ENCODE peak calls at places on chromosomes 1 and 21, in six cellular contexts. One of them, this sample, is unnamed.

GRCh38 chr21:29737188-29737587 is 202.6 kb downstream of the GRIK1 start:
- DNase-seq in colonic mucosa: no peak
- DNase-seq in effector memory CD4-positive, alpha-beta T cell: no peak
- DNase-seq in left ventricle myocardium inferior: no peak
- DNase-seq in upper lobe of right lung: no peak
- DNase-seq in mucosa of descending colon: no peak
- DNase-seq in this sample: no peak

GRCh38 chr1:18529714-18530113 is 49.0 kb downstream of the KLHDC7A start:
- DNase-seq in colonic mucosa: no peak
- DNase-seq in effector memory CD4-positive, alpha-beta T cell: no peak
- DNase-seq in left ventricle myocardium inferior: no peak
- DNase-seq in mucosa of descending colon: no peak
- DNase-seq in upper lobe of right lung: peak; percentile 18
- DNase-seq in this sample: no peak

GRCh38 chr21:38533887-38534286 is 35.6 kb upstream of the ERG start:
- DNase-seq in effector memory CD4-positive, alpha-beta T cell: no peak
- DNase-seq in upper lobe of right lung: no peak
- DNase-seq in mucosa of descending colon: no peak
- DNase-seq in left ventricle myocardium inferior: no peak
- DNase-seq in colonic mucosa: no peak
- DNase-seq in this sample: no peak

GRCh38 chr1:213335084-213335483 is 284.0 kb downstream of the RPS6KC1 start:
- DNase-seq in colonic mucosa: no peak
- DNase-seq in mucosa of descending colon: no peak
- DNase-seq in left ventricle myocardium inferior: no peak
- DNase-seq in upper lobe of right lung: no peak
- DNase-seq in effector memory CD4-positive, alpha-beta T cell: no peak
- DNase-seq in this sample: no peak

GRCh38 chr1:17768651-17769241 is 13.6 kb downstream of the ACTL8 start:
- DNase-seq in upper lobe of right lung: no peak
- DNase-seq in colonic mucosa: peak; percentile 32
- DNase-seq in effector memory CD4-positive, alpha-beta T cell: no peak
- DNase-seq in mucosa of descending colon: peak; percentile 66
- DNase-seq in left ventricle myocardium inferior: peak; percentile 21
- DNase-seq in this sample: no peak

GRCh38 chr1:156489935-156490293 is 10.7 kb downstream of the MEF2D start:
- DNase-seq in left ventricle myocardium inferior: no peak
- DNase-seq in mucosa of descending colon: no peak
- DNase-seq in upper lobe of right lung: no peak
- DNase-seq in effector memory CD4-positive, alpha-beta T cell: no peak
- DNase-seq in colonic mucosa: no peak
- DNase-seq in this sample: no peak

GRCh38 chr1:38803647-38804046 is 55.9 kb downstream of the RRAGC start:
- DNase-seq in colonic mucosa: no peak
- DNase-seq in effector memory CD4-positive, alpha-beta T cell: no peak
- DNase-seq in left ventricle myocardium inferior: no peak
- DNase-seq in mucosa of descending colon: no peak
- DNase-seq in upper lobe of right lung: no peak
- DNase-seq in this sample: no peak

GRCh38 chr21:35046880-35047229 is 2.2 kb downstream of the RUNX1 start:
- DNase-seq in colonic mucosa: no peak
- DNase-seq in mucosa of descending colon: no peak
- DNase-seq in left ventricle myocardium inferior: no peak
- DNase-seq in effector memory CD4-positive, alpha-beta T cell: no peak
- DNase-seq in upper lobe of right lung: no peak
- DNase-seq in this sample: no peak

GRCh38 chr21:42021751-42022430 is 11.7 kb upstream of the ZBTB21 start:
- DNase-seq in mucosa of descending colon: no peak
- DNase-seq in colonic mucosa: no peak
- DNase-seq in left ventricle myocardium inferior: no peak
- DNase-seq in effector memory CD4-positive, alpha-beta T cell: no peak
- DNase-seq in upper lobe of right lung: no peak
- DNase-seq in this sample: no peak

GRCh38 chr1:166884040-166884642 is 8.1 kb upstream of the TADA1 start:
- DNase-seq in mucosa of descending colon: peak; percentile 59
- DNase-seq in left ventricle myocardium inferior: peak; percentile 34
- DNase-seq in effector memory CD4-positive, alpha-beta T cell: peak; percentile 6
- DNase-seq in colonic mucosa: peak; percentile 58
- DNase-seq in upper lobe of right lung: peak; percentile 70
- DNase-seq in this sample: no peak

GRCh38 chr21:38525454-38525853 is 27.2 kb upstream of the ERG start:
- DNase-seq in effector memory CD4-positive, alpha-beta T cell: no peak
- DNase-seq in left ventricle myocardium inferior: no peak
- DNase-seq in mucosa of descending colon: no peak
- DNase-seq in upper lobe of right lung: no peak
- DNase-seq in colonic mucosa: no peak
- DNase-seq in this sample: no peak

GRCh38 chr1:44810101-44810761 is 1.9 kb downstream of the BTBD19 start:
- DNase-seq in colonic mucosa: no peak
- DNase-seq in left ventricle myocardium inferior: peak; percentile 63
- DNase-seq in upper lobe of right lung: peak; percentile 89
- DNase-seq in mucosa of descending colon: peak; percentile 78
- DNase-seq in effector memory CD4-positive, alpha-beta T cell: peak; percentile 38
- DNase-seq in this sample: no peak

GRCh38 chr1:218584418-218585155 is 239.5 kb downstream of the TGFB2 start:
- DNase-seq in colonic mucosa: no peak
- DNase-seq in upper lobe of right lung: no peak
- DNase-seq in left ventricle myocardium inferior: no peak
- DNase-seq in effector memory CD4-positive, alpha-beta T cell: no peak
- DNase-seq in mucosa of descending colon: no peak
- DNase-seq in this sample: no peak

GRCh38 chr1:224766266-224766665 is 150.1 kb downstream of the CNIH3 start:
- DNase-seq in colonic mucosa: no peak
- DNase-seq in left ventricle myocardium inferior: no peak
- DNase-seq in effector memory CD4-positive, alpha-beta T cell: no peak
- DNase-seq in mucosa of descending colon: no peak
- DNase-seq in upper lobe of right lung: no peak
- DNase-seq in this sample: no peak

GRCh38 chr1:217457016-217457415 is 173.9 kb downstream of the GPATCH2 start:
- DNase-seq in effector memory CD4-positive, alpha-beta T cell: no peak
- DNase-seq in mucosa of descending colon: no peak
- DNase-seq in upper lobe of right lung: no peak
- DNase-seq in left ventricle myocardium inferior: no peak
- DNase-seq in colonic mucosa: no peak
- DNase-seq in this sample: no peak

GRCh38 chr1:191255354-191256057 is 777.8 kb upstream of the BRINP3 start:
- DNase-seq in effector memory CD4-positive, alpha-beta T cell: no peak
- DNase-seq in upper lobe of right lung: no peak
- DNase-seq in colonic mucosa: no peak
- DNase-seq in mucosa of descending colon: no peak
- DNase-seq in left ventricle myocardium inferior: no peak
- DNase-seq in this sample: no peak

GRCh38 chr1:55120538-55120937 is 81.2 kb downstream of the PCSK9 start:
- DNase-seq in colonic mucosa: no peak
- DNase-seq in left ventricle myocardium inferior: no peak
- DNase-seq in mucosa of descending colon: no peak
- DNase-seq in effector memory CD4-positive, alpha-beta T cell: no peak
- DNase-seq in upper lobe of right lung: no peak
- DNase-seq in this sample: no peak

GRCh38 chr1:191348328-191348727 is 809.9 kb upstream of the RGS18 start:
- DNase-seq in upper lobe of right lung: no peak
- DNase-seq in left ventricle myocardium inferior: no peak
- DNase-seq in effector memory CD4-positive, alpha-beta T cell: no peak
- DNase-seq in colonic mucosa: no peak
- DNase-seq in mucosa of descending colon: no peak
- DNase-seq in this sample: no peak

GRCh38 chr1:46303872-46304326 is 401 bp downstream of the UQCRH start:
- DNase-seq in left ventricle myocardium inferior: no peak
- DNase-seq in upper lobe of right lung: no peak
- DNase-seq in mucosa of descending colon: no peak
- DNase-seq in effector memory CD4-positive, alpha-beta T cell: no peak
- DNase-seq in colonic mucosa: peak; percentile 21
- DNase-seq in this sample: no peak

GRCh38 chr1:201591981-201592380 is 53.1 kb downstream of the NAV1 start:
- DNase-seq in effector memory CD4-positive, alpha-beta T cell: no peak
- DNase-seq in upper lobe of right lung: peak; percentile 34
- DNase-seq in colonic mucosa: no peak
- DNase-seq in left ventricle myocardium inferior: no peak
- DNase-seq in mucosa of descending colon: no peak
- DNase-seq in this sample: no peak

GRCh38 chr1:228164561-228165371 is 838 bp upstream of the IBA57 start:
- DNase-seq in upper lobe of right lung: peak; percentile 73
- DNase-seq in effector memory CD4-positive, alpha-beta T cell: no peak
- DNase-seq in colonic mucosa: no peak
- DNase-seq in mucosa of descending colon: peak; percentile 60
- DNase-seq in left ventricle myocardium inferior: no peak
- DNase-seq in this sample: no peak

GRCh38 chr1:154288694-154289093 is 16.3 kb downstream of the HAX1 start:
- DNase-seq in left ventricle myocardium inferior: no peak
- DNase-seq in mucosa of descending colon: no peak
- DNase-seq in upper lobe of right lung: no peak
- DNase-seq in colonic mucosa: no peak
- DNase-seq in effector memory CD4-positive, alpha-beta T cell: no peak
- DNase-seq in this sample: no peak

GRCh38 chr1:236301080-236301957 is 19.6 kb upstream of the ERO1B start:
- DNase-seq in left ventricle myocardium inferior: no peak
- DNase-seq in effector memory CD4-positive, alpha-beta T cell: no peak
- DNase-seq in mucosa of descending colon: no peak
- DNase-seq in colonic mucosa: no peak
- DNase-seq in upper lobe of right lung: no peak
- DNase-seq in this sample: no peak

GRCh38 chr1:2106681-2107405 is 56.6 kb downstream of the PRKCZ start:
- DNase-seq in upper lobe of right lung: peak; percentile 62
- DNase-seq in left ventricle myocardium inferior: no peak
- DNase-seq in effector memory CD4-positive, alpha-beta T cell: no peak
- DNase-seq in colonic mucosa: no peak
- DNase-seq in mucosa of descending colon: no peak
- DNase-seq in this sample: no peak

GRCh38 chr1:2107586-2108212 is 57.5 kb downstream of the PRKCZ start:
- DNase-seq in left ventricle myocardium inferior: no peak
- DNase-seq in mucosa of descending colon: no peak
- DNase-seq in colonic mucosa: no peak
- DNase-seq in effector memory CD4-positive, alpha-beta T cell: no peak
- DNase-seq in upper lobe of right lung: no peak
- DNase-seq in this sample: no peak

GRCh38 chr1:2108877-2109580 is 58.8 kb downstream of the PRKCZ start:
- DNase-seq in left ventricle myocardium inferior: no peak
- DNase-seq in effector memory CD4-positive, alpha-beta T cell: no peak
- DNase-seq in mucosa of descending colon: no peak
- DNase-seq in colonic mucosa: no peak
- DNase-seq in upper lobe of right lung: peak; percentile 61
- DNase-seq in this sample: no peak

GRCh38 chr1:2109581-2110021 is 59.4 kb downstream of the PRKCZ start:
- DNase-seq in left ventricle myocardium inferior: no peak
- DNase-seq in mucosa of descending colon: no peak
- DNase-seq in effector memory CD4-positive, alpha-beta T cell: no peak
- DNase-seq in upper lobe of right lung: peak; percentile 66
- DNase-seq in colonic mucosa: no peak
- DNase-seq in this sample: peak; percentile 6

GRCh38 chr1:2108213-2108876 is 58.1 kb downstream of the PRKCZ start:
- DNase-seq in mucosa of descending colon: no peak
- DNase-seq in effector memory CD4-positive, alpha-beta T cell: no peak
- DNase-seq in colonic mucosa: no peak
- DNase-seq in upper lobe of right lung: peak; percentile 84
- DNase-seq in left ventricle myocardium inferior: no peak
- DNase-seq in this sample: no peak
- H3K9me3 ChIP-seq in mucosa of descending colon: no peaks in the 10 kb centered on the region
- H3K9me3 ChIP-seq in effector memory CD4-positive, alpha-beta T cell: no peaks in the 10 kb centered on the region
- H3K9me3 ChIP-seq in colonic mucosa: no peaks in the 10 kb centered on the region
- H3K9me3 ChIP-seq in upper lobe of right lung: no peaks in the 10 kb centered on the region
- H3K9me3 ChIP-seq in left ventricle myocardium inferior: no peaks in the 10 kb centered on the region
- H3K9me3 ChIP-seq in this sample: no peaks in the 10 kb centered on the region

DNA sequence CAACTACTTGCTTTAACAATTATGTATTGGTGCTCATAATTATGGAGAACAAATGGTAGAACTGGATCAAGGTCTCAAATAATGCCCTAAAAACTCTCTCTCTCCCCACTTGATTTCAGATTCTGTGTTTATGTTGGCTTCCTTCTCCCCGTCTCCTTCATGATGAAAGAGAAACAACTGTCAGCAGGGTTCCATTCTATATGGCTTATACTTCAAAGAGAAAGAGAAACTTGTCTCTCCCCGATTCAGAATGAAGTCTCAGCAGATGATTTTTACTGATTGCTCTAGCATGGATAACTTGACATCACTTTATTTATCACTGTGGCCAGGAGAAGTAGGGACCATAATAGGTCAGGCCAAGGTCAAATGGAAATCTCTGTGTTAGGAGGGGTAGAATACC is 575.6 kb downstream of the AGBL4 start:
- DNase-seq in upper lobe of right lung: no peak
- DNase-seq in left ventricle myocardium inferior: no peak
- DNase-seq in mucosa of descending colon: no peak
- DNase-seq in effector memory CD4-positive, alpha-beta T cell: no peak
- DNase-seq in colonic mucosa: no peak
- DNase-seq in this sample: no peak
- H3K9me3 ChIP-seq in upper lobe of right lung: peaks cover 2% of the 10 kb centered on the region
- H3K9me3 ChIP-seq in left ventricle myocardium inferior: peaks cover 25% of the 10 kb centered on the region
- H3K9me3 ChIP-seq in mucosa of descending colon: peaks cover 16% of the 10 kb centered on the region
- H3K9me3 ChIP-seq in effector memory CD4-positive, alpha-beta T cell: no peaks in the 10 kb centered on the region
- H3K9me3 ChIP-seq in colonic mucosa: no peaks in the 10 kb centered on the region
- H3K9me3 ChIP-seq in this sample: no peaks in the 10 kb centered on the region

GRCh38 chr1:152801333-152801732 is 4.8 kb downstream of the LCE1D start:
- DNase-seq in left ventricle myocardium inferior: no peak
- DNase-seq in colonic mucosa: no peak
- DNase-seq in upper lobe of right lung: no peak
- DNase-seq in mucosa of descending colon: no peak
- DNase-seq in effector memory CD4-positive, alpha-beta T cell: no peak
- DNase-seq in this sample: no peak
- H3K9me3 ChIP-seq in left ventricle myocardium inferior: no peaks in the 10 kb centered on the region
- H3K9me3 ChIP-seq in colonic mucosa: no peaks in the 10 kb centered on the region
- H3K9me3 ChIP-seq in upper lobe of right lung: no peaks in the 10 kb centered on the region
- H3K9me3 ChIP-seq in mucosa of descending colon: no peaks in the 10 kb centered on the region
- H3K9me3 ChIP-seq in effector memory CD4-positive, alpha-beta T cell: no peaks in the 10 kb centered on the region
- H3K9me3 ChIP-seq in this sample: no peaks in the 10 kb centered on the region

GRCh38 chr1:118989006-118989736 is 1.0 kb upstream of the TBX15 start:
- DNase-seq in left ventricle myocardium inferior: no peak
- DNase-seq in effector memory CD4-positive, alpha-beta T cell: no peak
- DNase-seq in mucosa of descending colon: no peak
- DNase-seq in colonic mucosa: no peak
- DNase-seq in upper lobe of right lung: no peak
- DNase-seq in this sample: no peak
- H3K9me3 ChIP-seq in left ventricle myocardium inferior: no peaks in the 10 kb centered on the region
- H3K9me3 ChIP-seq in effector memory CD4-positive, alpha-beta T cell: no peaks in the 10 kb centered on the region
- H3K9me3 ChIP-seq in mucosa of descending colon: no peaks in the 10 kb centered on the region
- H3K9me3 ChIP-seq in colonic mucosa: no peaks in the 10 kb centered on the region
- H3K9me3 ChIP-seq in upper lobe of right lung: no peaks in the 10 kb centered on the region
- H3K9me3 ChIP-seq in this sample: no peaks in the 10 kb centered on the region

This sample was measured in T-helper 17 cell.